ENCODE peak calls at places on chromosomes 2 and 18, in eight cellular contexts. R is lung, Q is uterus, E is pancreas, X is sigmoid colon, C is left ventricle myocardium inferior, B is BJ, V is astrocyte of the spinal cord. D is an unnamed sample.

GRCh38 chr2:149737882-149738281 is 150.3 kb upstream of the MMADHC start:
- DNase-seq in C (no peak), R (no peak), V (no peak), B (no peak), E (no peak), Q (no peak), X (no peak), D (no peak)

GRCh38 chr2:113157108-113157896 is 16.5 kb upstream of the PSD4 start:
- DNase-seq in V (peak), B (no peak), C (no peak), E (peak), R (peak), Q (no peak), X (no peak), D (no peak)

GRCh38 chr2:196987298-196987653 is 60.8 kb upstream of the PGAP1 start:
- DNase-seq in B (no peak), X (no peak), E (no peak), Q (no peak), R (no peak), C (no peak), V (no peak), D (no peak)

GRCh38 chr2:170886391-170886790 is 42.7 kb upstream of the GORASP2 start:
- DNase-seq in Q (no peak), E (no peak), B (peak), C (no peak), X (no peak), V (peak), R (no peak), D (peak)

GRCh38 chr2:241154915-241155314 is 4.6 kb downstream of the PPP1R7 start:
- DNase-seq in C (no peak), X (no peak), Q (no peak), V (peak), E (no peak), R (no peak), B (no peak), D (peak)

GRCh38 chr2:231161252-231162035 is 36.6 kb upstream of the HTR2B start:
- DNase-seq in E (no peak), B (no peak), Q (no peak), V (no peak), R (no peak), C (no peak), X (no peak), D (no peak)

GRCh38 chr2:217360781-217361485 is 501.1 kb upstream of the TNP1 start:
- DNase-seq in E (no peak), V (peak), B (peak), C (no peak), Q (peak), X (peak), R (no peak), D (peak)

GRCh38 chr2:188721231-188721630 is 252.9 kb upstream of the COL3A1 start:
- DNase-seq in Q (no peak), E (no peak), C (no peak), B (no peak), X (no peak), V (no peak), R (peak), D (no peak)

GRCh38 chr2:142965464-142965863 is 88.0 kb downstream of the KYNU start:
- DNase-seq in V (peak), E (no peak), X (no peak), R (no peak), Q (no peak), B (no peak), C (no peak), D (peak)

GRCh38 chr2:64524604-64525322 is 635 bp downstream of the AFTPH start:
- DNase-seq in V (peak), R (peak), B (no peak), X (peak), E (no peak), Q (no peak), C (no peak), D (no peak)

GRCh38 chr2:149857344-149857743 is 269.8 kb upstream of the MMADHC start:
- DNase-seq in Q (no peak), V (peak), C (no peak), X (no peak), B (peak), E (no peak), R (no peak), D (no peak)

GRCh38 chr2:150570712-150571111 is 83.2 kb upstream of the RND3 start:
- DNase-seq in Q (no peak), V (peak), B (peak), C (no peak), E (no peak), X (no peak), R (no peak), D (peak)

GRCh38 chr2:235839974-235840373 is 328.2 kb downstream of the GBX2 start:
- DNase-seq in V (no peak), Q (no peak), E (no peak), C (no peak), R (no peak), X (no peak), B (no peak), D (no peak)

GRCh38 chr2:190270298-190270697 is 49.3 kb downstream of the HIBCH start:
- DNase-seq in R (no peak), C (no peak), V (no peak), B (no peak), E (no peak), X (no peak), Q (no peak), D (no peak)

GRCh38 chr2:64698668-64699444 is 45.1 kb upstream of the SERTAD2 start:
- DNase-seq in X (no peak), R (no peak), B (peak), E (no peak), V (peak), Q (no peak), C (no peak), D (peak)

GRCh38 chr18:46497129-46497528 is 159.9 kb downstream of the LOXHD1 start:
- DNase-seq in R (no peak), V (peak), Q (no peak), X (peak), B (no peak), E (no peak), C (peak), D (no peak)

GRCh38 chr2:170883683-170884082 is 45.4 kb upstream of the GORASP2 start:
- DNase-seq in V (no peak), B (no peak), R (no peak), C (no peak), X (no peak), E (no peak), Q (no peak), D (no peak)

GRCh38 chr2:173218331-173219056 is 136.2 kb upstream of the CDCA7 start:
- DNase-seq in V (peak), Q (no peak), X (no peak), R (no peak), C (no peak), B (no peak), E (no peak), D (no peak)

GRCh38 chr2:231780123-231780908 is 766 bp downstream of the PDE6D start:
- DNase-seq in R (no peak), C (no peak), Q (peak), E (peak), X (peak), B (no peak), V (peak), D (no peak)

GRCh38 chr18:23890589-23890988 is 124.0 kb upstream of the TTC39C start:
- DNase-seq in B (peak), R (no peak), V (peak), X (no peak), C (no peak), E (no peak), Q (no peak), D (no peak)

GRCh38 chr18:47184419-47185050 is 8.4 kb upstream of the IER3IP1 start:
- DNase-seq in B (no peak), X (peak), R (peak), C (no peak), Q (no peak), E (no peak), V (no peak), D (peak)

GRCh38 chr2:127023504-127023903 is 83.5 kb downstream of the BIN1 start:
- DNase-seq in Q (no peak), X (no peak), V (no peak), C (no peak), B (no peak), R (no peak), E (no peak), D (no peak)

GRCh38 chr18:73258375-73259087 is 390.7 kb upstream of the NETO1 start:
- DNase-seq in R (no peak), B (no peak), Q (no peak), X (no peak), E (no peak), C (no peak), V (no peak), D (no peak)

GRCh38 chr2:237956402-237956736 is 10.4 kb upstream of the UBE2F start:
- DNase-seq in E (no peak), Q (no peak), C (no peak), B (no peak), X (no peak), V (no peak), R (no peak), D (no peak)

GRCh38 chr2:7736646-7737305 is 819.6 kb downstream of the RNF144A start:
- DNase-seq in E (no peak), C (no peak), V (no peak), X (no peak), R (no peak), Q (no peak), B (no peak), D (no peak)

GRCh38 chr18:457533-457932 is 43.0 kb downstream of the COLEC12 start:
- DNase-seq in Q (no peak), C (no peak), E (no peak), B (no peak), V (no peak), R (no peak), X (no peak), D (peak)

GRCh38 chr2:241926541-241927311 is 57.2 kb downstream of the RTP5 start:
- DNase-seq in X (no peak), C (no peak), R (no peak), Q (no peak), V (no peak), E (peak), B (no peak), D (no peak)

DNA sequence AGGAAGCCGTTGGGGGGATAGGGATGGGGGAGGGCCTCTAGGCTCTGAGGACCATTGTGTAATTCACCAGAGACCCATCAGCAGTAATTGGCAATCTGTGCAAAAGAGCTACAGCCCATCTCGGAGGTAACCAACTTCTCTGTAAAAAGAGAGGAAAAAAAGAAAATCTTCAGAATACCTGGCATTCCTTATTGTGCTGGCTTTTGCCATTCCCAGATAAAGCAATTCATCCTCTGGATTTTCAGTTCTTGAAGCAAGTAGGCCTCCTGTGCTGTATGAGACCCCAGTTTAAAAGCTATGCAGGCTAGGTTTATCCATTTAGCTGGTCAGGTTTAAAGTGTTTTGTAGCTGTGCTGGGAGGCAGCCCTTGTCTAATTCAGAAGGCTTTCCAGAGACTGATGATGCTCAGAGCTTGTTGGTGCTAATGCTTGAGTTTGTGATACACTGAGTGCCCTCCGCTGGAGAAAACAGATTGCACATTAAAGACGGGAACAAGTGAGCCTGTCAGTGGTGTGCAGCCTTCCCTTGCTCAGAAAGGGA is at the start of gene LRRTM4:
- DNase-seq in C (no peak), E (no peak), X (no peak), V (peak), R (no peak), B (no peak), Q (no peak), D (no peak)
- H3K4me3 ChIP-seq in C (peak), E (no peak), X (peak), V (no peak), R (no peak), B (no peak), Q (no peak), D (no peak)

GRCh38 chr2:27356382-27357181 is at the start of gene GTF3C2:
- DNase-seq in C (peak), X (peak), V (peak), R (peak), Q (peak), B (peak), E (peak), D (peak)
- H3K4me3 ChIP-seq in C (peak), X (peak), V (peak), R (peak), Q (peak), B (peak), E (peak), D (peak)

DNA sequence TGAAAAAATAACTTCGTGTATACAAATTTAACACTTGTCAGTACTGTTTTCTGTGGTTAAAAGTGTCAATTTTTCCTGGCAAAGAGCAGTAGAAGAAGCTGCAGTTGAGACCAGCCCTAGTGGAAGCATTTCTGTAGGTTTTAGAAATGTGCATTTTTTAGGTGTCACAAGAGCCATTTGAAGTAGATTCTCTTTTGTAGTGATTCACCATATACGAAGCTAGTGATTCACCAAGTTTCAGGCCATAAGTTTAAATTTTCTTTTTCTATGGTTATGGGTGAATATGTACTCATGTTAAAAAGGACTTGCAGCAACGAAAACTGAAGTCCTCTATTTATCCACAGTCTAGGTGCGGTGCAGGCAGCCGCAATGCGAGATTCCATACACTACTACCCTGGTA is 4.2 kb downstream of the NABP1 start:
- DNase-seq in V (no peak), B (no peak), C (no peak), Q (no peak), X (no peak), R (no peak), E (no peak), D (no peak)
- H3K4me3 ChIP-seq in V (no peak), B (no peak), C (no peak), Q (no peak), X (no peak), R (no peak), E (no peak), D (no peak)

GRCh38 chr2:85017436-85018048 is 46.6 kb downstream of the KCMF1 start:
- DNase-seq in E (no peak), C (no peak), B (no peak), Q (no peak), V (peak), X (no peak), R (no peak), D (no peak)
- H3K4me3 ChIP-seq in E (no peak), C (no peak), B (no peak), Q (no peak), V (no peak), X (no peak), R (no peak), D (no peak)